ENCODE peak calls at places on chromosome 22, in nine cellular contexts. N is thoracic aorta; R is choroid plexus epithelial cell; F is GF-D8; X is NCI-H1092; C is SK-N-DZ; U is activated CD8-positive, alpha-beta memory T cell treated with anti-CD3 and anti-CD28 coated beads, Interleukin-2, amount 10 ng/mL, durations not matched to agents 7 days and 5 days; Y is HEK293T; H is LoVo. G is an unnamed sample.

GRCh38 chr22:47221840-47222615 is 459.6 kb downstream of the TBC1D22A start:
- DNase-seq in U (peak), H (no peak), R (no peak), C (no peak), N (no peak), Y (no peak), X (peak), F (no peak), G (no peak)

GRCh38 chr22:49767355-49768062 is 60.2 kb downstream of the BRD1 start:
- DNase-seq in F (peak), Y (peak), C (peak), N (no peak), H (peak), R (peak), U (no peak), X (no peak), G (no peak)

GRCh38 chr22:35315855-35316745 is 16.4 kb downstream of the TOM1 start:
- DNase-seq in Y (no peak), U (no peak), H (no peak), F (no peak), R (no peak), C (no peak), N (no peak), X (peak), G (peak)

GRCh38 chr22:19266547-19267086 is 24.9 kb downstream of the CLTCL1 start:
- DNase-seq in R (no peak), Y (no peak), C (no peak), H (no peak), N (no peak), X (no peak), F (no peak), U (no peak), G (no peak)

GRCh38 chr22:42608481-42609361 is 6.0 kb downstream of the POLDIP3 start:
- DNase-seq in U (no peak), N (no peak), H (no peak), F (no peak), Y (no peak), R (peak), X (no peak), C (no peak), G (no peak)

GRCh38 chr22:48359613-48359965 is 1468.1 kb downstream of the BRD1 start:
- DNase-seq in F (no peak), Y (no peak), R (no peak), U (no peak), N (no peak), H (no peak), C (no peak), X (no peak), G (no peak)

GRCh38 chr22:43631201-43631600 is 180.9 kb downstream of the EFCAB6 start:
- DNase-seq in U (no peak), R (no peak), N (no peak), C (no peak), H (no peak), F (no peak), Y (no peak), X (no peak), G (no peak)

GRCh38 chr22:49622241-49623105 is 205.2 kb downstream of the BRD1 start:
- DNase-seq in U (no peak), H (no peak), R (no peak), N (no peak), Y (no peak), X (no peak), C (no peak), F (no peak), G (no peak)

GRCh38 chr22:46290843-46291785 is 5.6 kb upstream of the GTSE1 start:
- DNase-seq in Y (no peak), U (no peak), C (no peak), F (no peak), R (no peak), N (no peak), H (no peak), X (no peak), G (no peak)

GRCh38 chr22:27761036-27761435 is 40.5 kb downstream of the MN1 start:
- DNase-seq in X (no peak), H (no peak), U (no peak), Y (no peak), C (no peak), R (no peak), F (no peak), N (no peak), G (no peak)

GRCh38 chr22:38218661-38219331 is 17.0 kb downstream of the MAFF start:
- DNase-seq in Y (no peak), F (no peak), H (peak), X (no peak), U (no peak), R (peak), C (no peak), N (peak), G (peak)

GRCh38 chr22:44410396-44411056 is 87.5 kb downstream of the RTL6 start:
- DNase-seq in X (no peak), Y (no peak), N (no peak), F (no peak), R (no peak), C (no peak), H (no peak), U (no peak), G (no peak)

GRCh38 chr22:21054046-21054713 is 8.4 kb downstream of the LRRC74B start:
- DNase-seq in U (no peak), X (no peak), F (no peak), N (no peak), Y (no peak), R (no peak), H (no peak), C (no peak), G (no peak)

GRCh38 chr22:39041908-39042307 is 1.2 kb downstream of the APOBEC3F start:
- DNase-seq in R (no peak), N (no peak), H (no peak), U (no peak), C (no peak), F (no peak), X (no peak), Y (no peak), G (no peak)

GRCh38 chr22:48837341-48837935 is 990.2 kb downstream of the BRD1 start:
- DNase-seq in U (no peak), X (no peak), C (no peak), H (no peak), N (no peak), R (no peak), F (no peak), Y (no peak), G (no peak)

GRCh38 chr22:50040717-50041116 is 17.4 kb downstream of the TTLL8 start:
- DNase-seq in R (no peak), C (no peak), U (no peak), N (no peak), F (no peak), H (no peak), X (no peak), Y (no peak), G (no peak)

GRCh38 chr22:40036591-40037225 is 42.0 kb downstream of the FAM83F start:
- DNase-seq in C (peak), Y (peak), H (peak), U (peak), F (peak), R (peak), N (no peak), X (peak), G (no peak)

GRCh38 chr22:42066133-42066761 is 4.4 kb downstream of the NAGA start:
- DNase-seq in X (no peak), Y (no peak), U (peak), F (no peak), C (no peak), N (no peak), H (no peak), R (no peak), G (no peak)

GRCh38 chr22:49307071-49307830 is 520.4 kb downstream of the BRD1 start:
- DNase-seq in H (no peak), Y (no peak), U (peak), R (no peak), C (no peak), X (no peak), N (no peak), F (no peak), G (no peak)

G was measured in T-helper 22 cell.